ENCODE peak calls at places on chromosome 4, in ten cellular contexts. One of them, this sample, is unnamed.

GRCh38 chr4:32569844-32570243 is 1849.7 kb downstream of the PCDH7 start:
- DNase-seq in fibroblast of mammary gland: no peak
- DNase-seq in right atrium auricular region: no peak
- DNase-seq in astrocyte of the spinal cord: no peak
- DNase-seq in endodermal cell: no peak
- DNase-seq in HFF-Myc: no peak
- DNase-seq in A673: peak; percentile 1
- DNase-seq in ascending aorta: no peak
- DNase-seq in tibial artery: no peak
- DNase-seq in transverse colon: no peak
- DNase-seq in this sample: no peak

GRCh38 chr4:77007358-77008230 is 58.0 kb downstream of the SEPTIN11 start:
- DNase-seq in A673: peak; percentile 70
- DNase-seq in ascending aorta: peak; percentile 79
- DNase-seq in endodermal cell: no peak
- DNase-seq in transverse colon: no peak
- DNase-seq in right atrium auricular region: peak; percentile 66
- DNase-seq in HFF-Myc: no peak
- DNase-seq in tibial artery: peak; percentile 33
- DNase-seq in astrocyte of the spinal cord: peak; percentile 78
- DNase-seq in fibroblast of mammary gland: peak; percentile 71
- DNase-seq in this sample: no peak

GRCh38 chr4:76984788-76985211 is 35.2 kb downstream of the SEPTIN11 start:
- DNase-seq in fibroblast of mammary gland: peak; percentile 100
- DNase-seq in ascending aorta: peak; percentile 91
- DNase-seq in transverse colon: peak; percentile 37
- DNase-seq in tibial artery: peak; percentile 80
- DNase-seq in endodermal cell: no peak
- DNase-seq in right atrium auricular region: peak; percentile 92
- DNase-seq in astrocyte of the spinal cord: peak; percentile 100
- DNase-seq in HFF-Myc: peak; percentile 97
- DNase-seq in A673: peak; percentile 79
- DNase-seq in this sample: peak; percentile 88

GRCh38 chr4:1177274-1178141 is 5.1 kb upstream of the SPON2 start:
- DNase-seq in transverse colon: peak; percentile 67
- DNase-seq in fibroblast of mammary gland: peak; percentile 70
- DNase-seq in ascending aorta: no peak
- DNase-seq in A673: no peak
- DNase-seq in tibial artery: no peak
- DNase-seq in endodermal cell: no peak
- DNase-seq in right atrium auricular region: no peak
- DNase-seq in HFF-Myc: no peak
- DNase-seq in astrocyte of the spinal cord: no peak
- DNase-seq in this sample: no peak

GRCh38 chr4:184807261-184807660 is 18.5 kb downstream of the ACSL1 start:
- DNase-seq in tibial artery: no peak
- DNase-seq in ascending aorta: no peak
- DNase-seq in HFF-Myc: no peak
- DNase-seq in endodermal cell: no peak
- DNase-seq in right atrium auricular region: no peak
- DNase-seq in astrocyte of the spinal cord: peak; percentile 16
- DNase-seq in A673: no peak
- DNase-seq in fibroblast of mammary gland: no peak
- DNase-seq in transverse colon: no peak
- DNase-seq in this sample: no peak

GRCh38 chr4:114563536-114564315 is 34.9 kb upstream of the UGT8 start:
- DNase-seq in astrocyte of the spinal cord: peak; percentile 60
- DNase-seq in endodermal cell: peak; percentile 40
- DNase-seq in right atrium auricular region: no peak
- DNase-seq in ascending aorta: no peak
- DNase-seq in A673: no peak
- DNase-seq in transverse colon: no peak
- DNase-seq in tibial artery: no peak
- DNase-seq in HFF-Myc: no peak
- DNase-seq in fibroblast of mammary gland: no peak
- DNase-seq in this sample: peak; percentile 59

GRCh38 chr4:1309261-1310010 is 19.7 kb downstream of the MAEA start:
- DNase-seq in fibroblast of mammary gland: peak; percentile 93
- DNase-seq in tibial artery: peak; percentile 93
- DNase-seq in A673: peak; percentile 80
- DNase-seq in endodermal cell: peak; percentile 98
- DNase-seq in ascending aorta: peak; percentile 95
- DNase-seq in HFF-Myc: peak; percentile 83
- DNase-seq in transverse colon: peak; percentile 79
- DNase-seq in astrocyte of the spinal cord: peak; percentile 91
- DNase-seq in right atrium auricular region: peak; percentile 88
- DNase-seq in this sample: peak; percentile 93

GRCh38 chr4:858136-858535 is 32.2 kb upstream of the CPLX1 start:
- DNase-seq in transverse colon: no peak
- DNase-seq in endodermal cell: no peak
- DNase-seq in ascending aorta: no peak
- DNase-seq in right atrium auricular region: no peak
- DNase-seq in tibial artery: no peak
- DNase-seq in astrocyte of the spinal cord: no peak
- DNase-seq in A673: no peak
- DNase-seq in fibroblast of mammary gland: no peak
- DNase-seq in HFF-Myc: no peak
- DNase-seq in this sample: no peak

GRCh38 chr4:48752256-48752655 is 27.8 kb downstream of the FRYL start:
- DNase-seq in astrocyte of the spinal cord: no peak
- DNase-seq in ascending aorta: no peak
- DNase-seq in endodermal cell: no peak
- DNase-seq in transverse colon: no peak
- DNase-seq in A673: no peak
- DNase-seq in right atrium auricular region: no peak
- DNase-seq in fibroblast of mammary gland: no peak
- DNase-seq in tibial artery: no peak
- DNase-seq in HFF-Myc: no peak
- DNase-seq in this sample: no peak

GRCh38 chr4:170007113-170007512 is 19.1 kb downstream of the MFAP3L start:
- DNase-seq in endodermal cell: no peak
- DNase-seq in tibial artery: no peak
- DNase-seq in right atrium auricular region: no peak
- DNase-seq in A673: no peak
- DNase-seq in fibroblast of mammary gland: no peak
- DNase-seq in astrocyte of the spinal cord: peak; percentile 12
- DNase-seq in transverse colon: no peak
- DNase-seq in HFF-Myc: no peak
- DNase-seq in ascending aorta: no peak
- DNase-seq in this sample: no peak

GRCh38 chr4:126991965-126992364 is 640.8 kb upstream of the INTU start:
- DNase-seq in transverse colon: no peak
- DNase-seq in fibroblast of mammary gland: peak; percentile 29
- DNase-seq in astrocyte of the spinal cord: peak; percentile 77
- DNase-seq in endodermal cell: no peak
- DNase-seq in ascending aorta: no peak
- DNase-seq in HFF-Myc: peak; percentile 16
- DNase-seq in A673: peak; percentile 23
- DNase-seq in right atrium auricular region: no peak
- DNase-seq in tibial artery: no peak
- DNase-seq in this sample: no peak

GRCh38 chr4:826508-827208 is 729 bp upstream of the CPLX1 start:
- DNase-seq in right atrium auricular region: no peak
- DNase-seq in HFF-Myc: no peak
- DNase-seq in tibial artery: no peak
- DNase-seq in fibroblast of mammary gland: no peak
- DNase-seq in astrocyte of the spinal cord: no peak
- DNase-seq in A673: no peak
- DNase-seq in endodermal cell: peak; percentile 80
- DNase-seq in ascending aorta: peak; percentile 45
- DNase-seq in transverse colon: no peak
- DNase-seq in this sample: peak; percentile 36

DNA sequence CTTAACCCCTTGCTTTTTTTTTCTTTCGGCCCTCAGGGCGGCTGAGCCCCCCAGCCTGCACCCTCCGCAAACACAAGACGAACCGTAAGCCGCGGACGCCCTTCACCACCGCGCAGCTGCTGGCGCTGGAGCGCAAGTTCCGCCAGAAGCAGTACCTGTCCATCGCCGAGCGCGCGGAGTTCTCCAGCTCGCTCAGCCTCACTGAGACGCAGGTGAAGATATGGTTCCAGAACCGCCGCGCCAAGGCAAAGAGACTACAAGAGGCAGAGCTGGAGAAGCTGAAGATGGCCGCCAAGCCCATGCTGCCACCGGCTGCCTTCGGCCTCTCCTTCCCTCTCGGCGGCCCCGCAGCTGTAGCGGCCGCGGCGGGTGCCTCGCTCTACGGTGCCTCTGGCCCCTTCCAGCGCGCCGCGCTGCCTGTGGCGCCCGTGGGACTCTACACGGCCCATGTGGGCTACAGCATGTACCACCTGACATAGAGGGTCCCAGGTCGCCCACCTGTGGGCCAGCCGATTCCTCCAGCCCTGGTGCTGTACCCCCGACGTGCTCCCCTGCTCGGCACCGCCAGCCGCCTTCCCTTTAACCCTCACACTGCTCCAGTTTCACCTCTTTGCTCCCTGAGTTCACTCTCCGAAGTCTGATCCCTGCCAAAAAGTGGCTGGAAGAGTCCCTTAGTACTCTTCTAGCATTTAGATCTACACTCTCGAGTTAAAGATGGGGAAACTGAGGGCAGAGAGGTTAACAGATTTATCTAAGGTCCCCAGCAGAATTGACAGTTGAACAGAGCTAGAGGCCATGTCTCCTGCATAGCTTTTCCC is 3.4 kb downstream of the MSX1 start:
- DNase-seq in fibroblast of mammary gland: no peak
- DNase-seq in tibial artery: no peak
- DNase-seq in astrocyte of the spinal cord: peak; percentile 22
- DNase-seq in right atrium auricular region: no peak
- DNase-seq in A673: no peak
- DNase-seq in HFF-Myc: no peak
- DNase-seq in endodermal cell: peak; percentile 78
- DNase-seq in transverse colon: no peak
- DNase-seq in ascending aorta: no peak
- DNase-seq in this sample: no peak
- H3K4me3 ChIP-seq in fibroblast of mammary gland: no peak overlapping the region
- H3K4me3 ChIP-seq in tibial artery: no peak overlapping the region
- H3K4me3 ChIP-seq in astrocyte of the spinal cord: peak overlapping the region; percentile 80
- H3K4me3 ChIP-seq in right atrium auricular region: no peak overlapping the region
- H3K4me3 ChIP-seq in A673: no peak overlapping the region
- H3K4me3 ChIP-seq in HFF-Myc: no peak overlapping the region
- H3K4me3 ChIP-seq in endodermal cell: no peak overlapping the region
- H3K4me3 ChIP-seq in transverse colon: no peak overlapping the region
- H3K4me3 ChIP-seq in ascending aorta: no peak overlapping the region
- H3K4me3 ChIP-seq in this sample: no peak overlapping the region

DNA sequence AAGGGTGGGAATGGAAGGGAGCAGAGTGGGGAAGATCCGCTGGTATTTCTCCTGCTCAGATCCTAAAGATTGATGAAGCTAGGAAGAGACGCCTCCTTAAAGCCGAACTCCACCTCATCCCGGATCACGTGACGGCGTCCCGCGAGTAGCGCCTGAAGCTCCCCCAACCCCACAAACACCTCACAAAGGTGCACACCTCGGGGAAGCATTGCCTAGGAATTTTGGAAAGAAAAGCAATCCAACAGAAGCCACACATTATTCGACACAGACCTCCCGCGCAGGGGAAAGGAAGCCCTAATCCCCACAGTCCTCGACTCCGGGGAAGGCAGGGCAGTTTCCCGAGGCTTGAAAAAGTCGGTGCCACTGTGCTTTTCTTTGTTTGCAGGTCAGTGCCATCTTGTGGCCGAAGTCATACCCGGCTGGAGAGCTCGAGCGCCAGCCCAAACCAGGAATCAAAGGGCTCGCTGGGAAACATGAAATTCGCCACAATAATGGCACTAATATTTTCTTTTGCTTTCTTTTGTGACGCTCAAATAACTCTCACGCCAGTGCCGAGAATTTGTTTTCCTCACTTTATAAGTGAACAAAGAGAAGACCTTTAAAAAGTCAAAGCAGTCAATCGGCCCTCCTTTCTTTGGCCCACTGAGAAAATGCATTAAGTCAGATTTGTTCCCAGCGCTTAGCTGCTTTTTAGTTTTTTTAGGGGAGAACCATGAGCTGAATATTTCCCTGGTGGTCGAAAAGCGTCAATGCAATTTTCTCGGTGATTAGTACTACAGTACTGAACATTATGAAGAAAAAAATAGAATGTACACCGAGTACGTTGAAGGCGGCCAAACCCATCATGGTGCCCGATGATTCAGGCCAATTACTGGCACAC is at the start of gene NPY1R:
- DNase-seq in tibial artery: peak; percentile 81
- DNase-seq in transverse colon: peak; percentile 75
- DNase-seq in right atrium auricular region: peak; percentile 80
- DNase-seq in HFF-Myc: peak; percentile 29
- DNase-seq in endodermal cell: peak; percentile 93
- DNase-seq in astrocyte of the spinal cord: peak; percentile 83
- DNase-seq in A673: peak; percentile 91
- DNase-seq in ascending aorta: peak; percentile 88
- DNase-seq in fibroblast of mammary gland: peak; percentile 77
- DNase-seq in this sample: peak; percentile 88
- TF ChIP-seq CTCF in tibial artery: peak; percentile 71
- TF ChIP-seq CTCF in transverse colon: peak; percentile 77
- TF ChIP-seq CTCF in right atrium auricular region: peak; percentile 76
- TF ChIP-seq CTCF in HFF-Myc: peak; percentile 72
- TF ChIP-seq CTCF in endodermal cell: peak; percentile 93
- TF ChIP-seq CTCF in astrocyte of the spinal cord: peak; percentile 85
- TF ChIP-seq CTCF in A673: peak; percentile 83
- TF ChIP-seq CTCF in ascending aorta: peak; percentile 70
- TF ChIP-seq CTCF in fibroblast of mammary gland: peak; percentile 69
- TF ChIP-seq CTCF in this sample: peak; percentile 86

GRCh38 chr4:7513731-7514130 is 79.0 kb upstream of the PSAPL1 start:
- DNase-seq in HFF-Myc: peak; percentile 17
- DNase-seq in astrocyte of the spinal cord: peak; percentile 39
- DNase-seq in right atrium auricular region: no peak
- DNase-seq in transverse colon: no peak
- DNase-seq in ascending aorta: no peak
- DNase-seq in fibroblast of mammary gland: peak; percentile 33
- DNase-seq in endodermal cell: no peak
- DNase-seq in tibial artery: no peak
- DNase-seq in A673: peak; percentile 32
- DNase-seq in this sample: peak; percentile 56
- H3K4me3 ChIP-seq in HFF-Myc: no peak overlapping the region
- H3K4me3 ChIP-seq in astrocyte of the spinal cord: no peak overlapping the region
- H3K4me3 ChIP-seq in right atrium auricular region: no peak overlapping the region
- H3K4me3 ChIP-seq in transverse colon: no peak overlapping the region
- H3K4me3 ChIP-seq in ascending aorta: no peak overlapping the region
- H3K4me3 ChIP-seq in fibroblast of mammary gland: no peak overlapping the region
- H3K4me3 ChIP-seq in endodermal cell: no peak overlapping the region
- H3K4me3 ChIP-seq in tibial artery: no peak overlapping the region
- H3K4me3 ChIP-seq in A673: no peak overlapping the region
- H3K4me3 ChIP-seq in this sample: no peak overlapping the region

DNA sequence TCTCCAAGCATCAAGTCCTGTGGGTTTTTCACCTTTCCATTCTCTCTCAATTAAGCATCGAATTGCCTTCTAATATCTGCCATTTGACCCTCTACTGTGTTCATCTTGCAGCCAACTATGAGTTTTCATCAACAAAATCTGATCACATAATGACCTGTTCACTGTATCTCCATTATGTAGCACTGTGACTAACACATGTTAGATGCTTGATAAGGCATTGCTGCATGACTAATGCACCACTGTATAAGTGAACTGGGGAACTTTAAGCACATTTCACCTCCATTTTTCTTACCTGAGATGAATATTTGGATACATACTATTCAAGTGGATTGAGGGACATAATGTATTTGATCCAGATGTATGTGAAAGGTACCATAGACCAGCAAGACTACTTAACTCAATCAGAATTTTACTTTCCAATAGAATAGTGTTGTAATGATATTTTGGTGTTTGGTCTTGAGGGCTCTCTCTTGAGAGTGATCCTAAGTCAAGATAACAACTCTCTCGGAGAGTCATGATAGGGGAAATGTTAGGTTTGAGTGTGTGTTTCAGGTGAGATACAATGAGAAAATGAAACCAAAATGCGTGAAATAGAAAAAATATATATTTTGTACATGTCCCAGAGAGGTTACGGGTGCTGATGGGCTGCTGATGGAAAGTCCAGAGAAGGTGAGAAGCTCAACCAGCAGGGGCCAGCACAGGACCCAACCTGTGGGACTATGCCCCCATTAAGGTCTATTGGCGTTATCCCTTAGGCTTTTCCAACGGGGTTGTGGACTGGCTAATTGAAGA is 60.2 kb upstream of the HS3ST1 start:
- DNase-seq in A673: no peak
- DNase-seq in endodermal cell: no peak
- DNase-seq in transverse colon: no peak
- DNase-seq in astrocyte of the spinal cord: no peak
- DNase-seq in ascending aorta: no peak
- DNase-seq in fibroblast of mammary gland: no peak
- DNase-seq in HFF-Myc: no peak
- DNase-seq in right atrium auricular region: no peak
- DNase-seq in tibial artery: no peak
- DNase-seq in this sample: no peak
- TF ChIP-seq CTCF in A673: no peak
- TF ChIP-seq CTCF in endodermal cell: peak; percentile 72
- TF ChIP-seq CTCF in transverse colon: no peak
- TF ChIP-seq CTCF in astrocyte of the spinal cord: no peak
- TF ChIP-seq CTCF in ascending aorta: no peak
- TF ChIP-seq CTCF in fibroblast of mammary gland: no peak
- TF ChIP-seq CTCF in HFF-Myc: no peak
- TF ChIP-seq CTCF in right atrium auricular region: no peak
- TF ChIP-seq CTCF in tibial artery: no peak
- TF ChIP-seq CTCF in this sample: no peak

This sample was measured in hepatocyte.